ENCODE peak calls at places on chromosome 12, in seven cellular contexts. X is upper lobe of right lung, B is lower lobe of right lung, O is HFF-Myc, E is cardiac muscle cell, K is AG04449, M is aorta. C is an unnamed sample.

GRCh38 chr12:122646568-122647220 is 56.5 kb downstream of the HCAR2 start:
- DNase-seq in O (peak), M (peak), E (no peak), X (no peak), B (no peak), K (peak), C (no peak)

GRCh38 chr12:10722905-10723866 is at the start of gene YBX3:
- DNase-seq in B (peak), X (peak), K (no peak), O (peak), E (peak), M (peak), C (peak)

GRCh38 chr12:31557707-31558106 is 33.2 kb downstream of the DENND5B start:
- DNase-seq in E (no peak), M (no peak), O (no peak), X (no peak), B (no peak), K (no peak), C (peak)

GRCh38 chr12:661720-662486 is 1.3 kb downstream of the NINJ2 start:
- DNase-seq in X (no peak), B (no peak), E (no peak), O (no peak), M (no peak), K (no peak), C (no peak)

GRCh38 chr12:108048686-108049085 is 80.4 kb upstream of the WSCD2 start:
- DNase-seq in M (no peak), O (no peak), E (no peak), B (no peak), K (no peak), X (no peak), C (no peak)

GRCh38 chr12:1353451-1353850 is 240.9 kb downstream of the FBXL14 start:
- DNase-seq in X (no peak), O (no peak), E (no peak), K (no peak), M (no peak), B (no peak), C (no peak)

GRCh38 chr12:113262710-113263109 is 41.4 kb downstream of the TPCN1 start:
- DNase-seq in B (no peak), M (no peak), K (no peak), E (no peak), O (no peak), X (no peak), C (no peak)

GRCh38 chr12:39451977-39452376 is 9.1 kb upstream of the KIF21A start:
- DNase-seq in X (no peak), B (no peak), M (no peak), E (no peak), K (no peak), O (no peak), C (no peak)

GRCh38 chr12:116389990-116390655 is 112.6 kb upstream of the MED13L start:
- DNase-seq in O (no peak), B (no peak), M (peak), E (no peak), X (no peak), K (peak), C (no peak)

GRCh38 chr12:68951652-68952051 is 18.7 kb upstream of the CPM start:
- DNase-seq in K (no peak), B (no peak), O (no peak), X (no peak), M (peak), E (no peak), C (no peak)

GRCh38 chr12:52603314-52603713 is 2.1 kb upstream of the KRT72 start:
- DNase-seq in M (no peak), E (no peak), K (no peak), X (no peak), O (no peak), B (no peak), C (peak)

GRCh38 chr12:96985515-96986362 is 78.7 kb downstream of the NEDD1 start:
- DNase-seq in X (peak), B (peak), M (no peak), O (no peak), K (no peak), E (peak), C (no peak)

GRCh38 chr12:123115409-123116111 is 35.3 kb downstream of the PITPNM2 start:
- DNase-seq in X (no peak), B (no peak), M (peak), K (peak), O (peak), E (no peak), C (no peak)

GRCh38 chr12:3129301-3130052 is 52.3 kb downstream of the TSPAN9 start:
- DNase-seq in O (peak), M (no peak), E (no peak), K (no peak), X (no peak), B (no peak), C (peak)

GRCh38 chr12:81077329-81077685 is 572 bp upstream of the ACSS3 start:
- DNase-seq in X (no peak), O (no peak), M (no peak), B (no peak), E (peak), K (no peak), C (no peak)

GRCh38 chr12:28443337-28443736 is 253.1 kb downstream of the CCDC91 start:
- DNase-seq in M (no peak), X (no peak), O (no peak), E (no peak), K (no peak), B (no peak), C (no peak)

GRCh38 chr12:131167334-131167733 is 213.6 kb downstream of the ADGRD1 start:
- DNase-seq in K (no peak), M (no peak), E (no peak), X (no peak), O (no peak), B (no peak), C (no peak)

GRCh38 chr12:57990241-57990883 is 49.0 kb downstream of the ATP23 start:
- DNase-seq in B (no peak), O (no peak), E (no peak), M (no peak), X (no peak), K (no peak), C (no peak)

GRCh38 chr12:113098428-113099028 is 37.0 kb downstream of the RASAL1 start:
- DNase-seq in M (peak), X (peak), B (peak), E (peak), K (peak), O (peak), C (peak)

GRCh38 chr12:9798008-9798619 is 29.2 kb upstream of the KLRF1 start:
- DNase-seq in X (no peak), K (no peak), M (no peak), B (no peak), E (peak), O (peak), C (peak)

GRCh38 chr12:41055875-41056577 is 132.1 kb upstream of the PDZRN4 start:
- DNase-seq in B (no peak), O (no peak), K (no peak), X (no peak), M (no peak), E (no peak), C (no peak)

GRCh38 chr12:52721838-52722470 is 18.6 kb upstream of the KRT77 start:
- DNase-seq in M (no peak), E (no peak), O (no peak), B (no peak), X (no peak), K (no peak), C (no peak)

GRCh38 chr12:65561798-65562382 is 262.4 kb upstream of the HMGA2 start:
- DNase-seq in K (no peak), X (no peak), O (no peak), M (no peak), E (no peak), B (no peak), C (no peak)

GRCh38 chr12:11722578-11723138 is 73.2 kb downstream of the ETV6 start:
- DNase-seq in M (no peak), O (no peak), B (no peak), X (no peak), K (no peak), E (no peak), C (no peak)

GRCh38 chr12:104903648-104904423 is 54.3 kb downstream of the SLC41A2 start:
- DNase-seq in M (no peak), X (no peak), E (no peak), B (no peak), K (no peak), O (no peak), C (no peak)
- H3K4me3 ChIP-seq in M (no peak), X (no peak), E (no peak), B (no peak), K (no peak), O (no peak), C (no peak)

GRCh38 chr12:92464911-92465310 is 237.9 kb upstream of the PLEKHG7 start:
- DNase-seq in X (no peak), B (no peak), E (no peak), O (no peak), K (no peak), M (no peak), C (no peak)

GRCh38 chr12:92467886-92468285 is 234.9 kb upstream of the PLEKHG7 start:
- DNase-seq in B (no peak), K (no peak), E (no peak), O (no peak), X (no peak), M (no peak), C (no peak)

GRCh38 chr12:92468358-92469020 is 234.3 kb upstream of the PLEKHG7 start:
- DNase-seq in M (no peak), X (no peak), K (no peak), B (no peak), O (no peak), E (no peak), C (peak)

GRCh38 chr12:92465786-92466185 is 237.0 kb upstream of the PLEKHG7 start:
- DNase-seq in X (no peak), E (no peak), B (no peak), O (no peak), M (no peak), K (no peak), C (no peak)

GRCh38 chr12:92466391-92467305 is 236.1 kb upstream of the PLEKHG7 start:
- DNase-seq in O (no peak), M (peak), E (peak), K (no peak), X (no peak), B (no peak), C (no peak)
- H3K4me3 ChIP-seq in O (no peak), M (no peak), E (no peak), K (no peak), X (no peak), B (no peak), C (no peak)

DNA sequence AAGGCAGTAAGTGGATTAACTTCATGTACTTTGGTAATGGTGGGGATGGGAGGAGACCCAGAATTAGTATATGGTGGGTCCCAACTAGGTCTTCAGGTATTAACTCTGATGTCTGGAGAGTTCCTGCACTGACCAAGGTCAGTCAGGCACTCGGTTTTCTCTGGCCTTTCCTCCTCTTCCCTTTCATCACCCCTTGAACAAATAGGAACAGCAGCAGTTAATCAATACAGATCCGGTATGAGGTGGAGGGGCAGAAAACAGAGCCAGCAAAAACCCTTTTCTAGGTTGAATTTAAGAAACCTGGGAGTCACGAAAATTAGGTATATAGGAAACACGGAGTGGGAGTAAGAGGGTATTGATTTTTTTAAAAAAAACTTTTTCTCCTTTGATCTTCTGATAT is 4.0 kb downstream of the PFKM start:
- DNase-seq in B (no peak), K (no peak), X (no peak), E (no peak), M (no peak), O (no peak), C (no peak)
- H3K4me3 ChIP-seq in B (no peak), K (no peak), X (no peak), E (no peak), M (no peak), O (no peak), C (no peak)

DNA sequence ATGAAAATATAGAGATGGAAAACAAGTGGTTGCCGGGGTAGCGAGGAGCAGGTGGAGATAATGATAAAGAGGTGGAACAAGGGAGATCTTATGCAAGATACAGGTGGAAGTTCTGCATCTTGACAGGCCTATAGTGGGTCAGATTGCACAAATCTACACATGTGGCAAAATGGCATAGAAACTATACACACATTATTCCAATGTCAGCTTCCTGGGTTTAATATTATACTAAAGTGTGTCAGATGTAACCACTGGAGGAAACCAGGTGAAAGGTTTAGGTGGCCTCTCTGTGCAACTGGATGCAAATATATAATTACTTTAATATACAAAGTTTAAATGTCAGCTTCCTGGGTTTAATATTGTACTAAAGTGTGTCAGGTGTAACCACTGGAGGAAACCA is 1.1 kb downstream of the SLC38A4 start:
- DNase-seq in M (no peak), O (no peak), B (no peak), K (no peak), X (no peak), E (no peak), C (no peak)
- H3K4me3 ChIP-seq in M (no peak), O (no peak), B (no peak), K (no peak), X (no peak), E (no peak), C (no peak)

GRCh38 chr12:48996794-48997718 is 2.1 kb downstream of the DDN start:
- DNase-seq in M (peak), E (peak), O (no peak), K (no peak), B (peak), X (peak), C (no peak)

GRCh38 chr12:48997719-48998496 is 1.3 kb downstream of the DDN start:
- DNase-seq in O (no peak), X (no peak), B (no peak), E (no peak), K (no peak), M (peak), C (no peak)

GRCh38 chr12:48994224-48995060 is 4.7 kb downstream of the DDN start:
- DNase-seq in K (no peak), E (no peak), B (no peak), X (no peak), M (peak), O (no peak), C (no peak)

GRCh38 chr12:48993787-48994186 is 5.4 kb downstream of the DDN start:
- DNase-seq in X (no peak), M (no peak), E (no peak), B (no peak), O (no peak), K (no peak), C (no peak)

DNA sequence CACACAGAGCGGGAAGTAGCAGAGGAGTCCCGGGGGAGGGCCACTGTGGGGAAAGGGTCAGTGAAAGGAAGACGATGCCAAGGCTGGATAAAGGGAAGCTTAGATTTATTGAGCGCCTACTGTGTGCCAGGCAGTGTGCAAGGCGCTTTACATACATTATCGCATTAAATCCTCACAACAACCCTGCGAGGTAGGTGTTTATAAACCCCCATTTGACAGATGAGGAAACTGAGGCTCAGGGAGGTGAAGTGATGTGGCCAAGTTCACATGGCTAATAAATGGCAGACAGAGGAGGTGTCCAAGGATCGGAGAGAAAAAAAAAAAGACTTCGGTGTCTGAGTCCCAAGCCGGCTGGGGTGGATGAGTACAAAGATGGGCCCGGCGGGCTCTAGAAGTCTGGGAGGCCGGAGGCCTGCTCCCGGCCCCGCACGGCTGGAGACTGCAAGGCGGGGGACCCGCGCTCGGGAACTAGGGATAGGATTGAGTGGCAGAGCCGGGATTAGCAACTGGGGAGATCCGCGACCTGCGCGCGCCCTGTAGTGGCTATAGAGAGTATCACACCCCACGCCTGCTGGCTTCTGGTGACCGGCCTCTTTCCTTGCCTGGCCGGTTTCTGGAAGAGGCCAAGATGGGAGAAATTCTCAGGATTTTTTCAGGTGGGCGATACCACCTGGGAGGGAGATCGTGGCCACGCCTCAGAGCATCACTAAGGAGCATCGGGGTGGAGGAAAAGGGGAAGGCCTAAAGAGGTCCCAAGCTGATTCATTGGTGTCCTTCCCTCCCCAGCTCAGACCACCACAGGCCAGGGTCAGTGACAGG is 3.9 kb downstream of the DDN start:
- DNase-seq in B (peak), E (peak), X (peak), O (no peak), M (peak), K (no peak), C (no peak)
- H3K4me3 ChIP-seq in B (peak), E (no peak), X (peak), O (no peak), M (no peak), K (peak), C (no peak)

DNA sequence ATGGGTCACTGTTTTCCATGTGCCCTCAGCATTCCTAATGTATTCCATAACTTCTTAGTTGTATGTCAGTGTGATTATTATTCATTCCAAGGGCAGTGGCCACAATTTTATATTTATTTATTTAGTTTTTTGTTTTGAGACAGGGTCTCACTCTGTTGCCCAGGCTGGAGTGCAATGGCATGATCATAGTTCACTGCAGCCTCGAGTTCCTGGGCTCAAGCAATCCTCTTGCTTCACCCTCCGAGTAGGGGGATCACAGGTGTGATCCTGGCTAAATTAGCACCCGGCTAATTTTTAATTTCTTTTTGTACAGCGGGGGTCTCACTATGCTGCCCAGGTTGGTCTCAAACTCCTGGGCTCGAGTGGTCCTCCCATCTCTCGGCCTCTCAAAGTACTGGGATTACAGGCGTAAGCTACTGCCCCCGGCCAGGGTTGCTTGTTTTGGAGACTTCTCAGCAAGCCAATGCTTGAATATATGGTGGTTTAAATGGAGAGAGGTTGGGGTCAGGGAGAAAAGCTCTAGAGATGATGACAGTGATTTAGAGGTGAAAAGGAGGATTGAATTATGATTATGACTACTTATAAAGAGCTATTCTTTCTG is 7.6 kb downstream of the GPRC5A start:
- DNase-seq in X (no peak), E (no peak), K (no peak), M (no peak), B (no peak), O (no peak), C (no peak)
- H3K4me3 ChIP-seq in X (peak), E (no peak), K (no peak), M (no peak), B (peak), O (no peak), C (no peak)

DNA sequence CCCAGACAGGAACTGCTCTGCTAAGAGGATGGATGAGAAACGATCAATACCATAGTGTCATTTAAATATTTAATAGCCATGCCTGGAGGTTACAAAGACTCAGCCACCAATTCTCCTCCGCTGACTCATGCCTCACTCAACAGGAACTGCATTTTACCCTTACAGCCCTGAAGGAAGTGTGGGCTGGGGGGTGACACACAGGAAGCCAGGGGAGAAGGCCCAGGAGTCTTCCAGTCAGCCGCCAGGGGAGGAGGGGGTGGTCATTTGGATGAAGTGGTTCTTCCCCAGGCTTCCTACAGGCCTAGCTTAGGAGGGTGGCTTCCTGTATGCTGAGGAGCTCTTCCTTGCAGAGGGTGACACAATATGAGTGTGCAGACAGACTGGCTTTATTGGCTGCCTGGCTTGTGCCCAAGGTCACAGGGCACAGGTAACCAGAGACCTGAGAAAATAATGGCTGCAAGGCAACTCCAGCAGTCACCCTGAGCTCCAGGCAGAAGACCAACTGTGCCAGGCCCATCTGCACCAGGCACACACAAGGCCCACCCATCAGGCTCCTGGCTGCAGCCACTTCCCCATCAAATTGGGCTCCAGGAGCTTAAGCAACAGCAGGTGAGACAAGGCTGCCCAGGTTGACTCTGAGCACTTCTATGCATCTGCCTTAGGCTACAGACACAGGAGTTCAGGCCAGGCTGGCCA is 30.6 kb upstream of the RPLP0 start:
- DNase-seq in K (peak), M (peak), E (no peak), B (peak), O (peak), X (no peak), C (peak)
- H3K4me3 ChIP-seq in K (peak), M (no peak), E (no peak), B (peak), O (peak), X (no peak), C (no peak)

GRCh38 chr12:102527256-102527720 is 46.9 kb upstream of the IGF1 start:
- DNase-seq in B (no peak), X (no peak), M (no peak), O (no peak), K (peak), E (no peak), C (no peak)
- H3K4me3 ChIP-seq in B (no peak), X (no peak), M (no peak), O (no peak), K (no peak), E (no peak), C (no peak)

C was measured in Jurkat, Clone E6-1.